ENCODE peak calls at places on chromosomes 2 and 18, in four cellular contexts. Z, D, J and V are unnamed samples.

GRCh38 chr2:190270298-190270697 is 49.3 kb downstream of the HIBCH start:
- DNase-seq in Z (no peak), D (peak), J (no peak), V (peak)

GRCh38 chr18:48942086-48942485 is 8.7 kb downstream of the SMAD7 start:
- DNase-seq in Z (no peak), D (no peak), J (no peak), V (no peak)

GRCh38 chr18:22470141-22470510 is 52.4 kb upstream of the CTAGE1 start:
- DNase-seq in Z (no peak), D (no peak), J (no peak), V (no peak)

GRCh38 chr2:225740086-225740485 is 340.6 kb downstream of the NYAP2 start:
- DNase-seq in Z (no peak), D (no peak), J (no peak), V (no peak)

GRCh38 chr2:10204326-10205200 is 82.0 kb downstream of the RRM2 start:
- DNase-seq in Z (no peak), D (no peak), J (no peak), V (no peak)

GRCh38 chr2:181991171-181991885 is 5.7 kb downstream of the PPP1R1C start:
- DNase-seq in Z (no peak), D (no peak), J (no peak), V (no peak)

GRCh38 chr2:241904791-241905710 is 35.5 kb downstream of the RTP5 start:
- DNase-seq in Z (no peak), D (no peak), J (no peak), V (no peak)

GRCh38 chr2:237333748-237334147 is 80.2 kb downstream of the COL6A3 start:
- DNase-seq in Z (no peak), D (no peak), J (no peak), V (no peak)

GRCh38 chr2:1886405-1886992 is 142.2 kb upstream of the PXDN start:
- DNase-seq in Z (peak), D (peak), J (peak), V (peak)

GRCh38 chr2:211328126-211328525 is 771.7 kb downstream of the CPS1 start:
- DNase-seq in Z (no peak), D (peak), J (no peak), V (no peak)

GRCh38 chr2:38120829-38121228 is 44.9 kb upstream of the CYP1B1 start:
- DNase-seq in Z (no peak), D (peak), J (no peak), V (no peak)

GRCh38 chr2:236051351-236051750 is 116.8 kb downstream of the GBX2 start:
- DNase-seq in Z (no peak), D (no peak), J (no peak), V (no peak)

GRCh38 chr2:73998451-73998850 is 13.7 kb downstream of the TET3 start:
- DNase-seq in Z (no peak), D (no peak), J (no peak), V (no peak)

GRCh38 chr2:232898592-232899541 is 28.8 kb downstream of the SNORC start:
- DNase-seq in Z (peak), D (no peak), J (no peak), V (peak)

GRCh38 chr2:37085731-37086147 is 1.4 kb downstream of the GPATCH11 start:
- DNase-seq in Z (peak), D (peak), J (peak), V (no peak)